ENCODE peak calls at places on chromosome 18, in ten cellular contexts. J is body of pancreas, T is IMR-90, O is HepG2, M is heart left ventricle, G is K562, Z is upper lobe of left lung, C is A549, E is HCT116, A is GM12878. F is an unnamed sample.

GRCh38 chr18:31101148-31102019 is 837 bp downstream of the DSC2 start:
- ATAC-seq in Z (peak; percentile 90), G (peak; percentile 74), E (peak; percentile 60), J (peak; percentile 92), M (peak; percentile 92), T (no peak), A (peak; percentile 37), O (peak; percentile 89), C (peak; percentile 84), F (peak; percentile 84)

GRCh38 chr18:57975805-57976204 is 68.2 kb upstream of the NEDD4L start:
- ATAC-seq in A (peak; percentile 45), J (peak; percentile 33), E (no peak), Z (peak; percentile 42), O (peak; percentile 52), M (peak; percentile 27), G (no peak), C (no peak), T (no peak), F (no peak)

GRCh38 chr18:23540867-23541266 is 37.6 kb downstream of the RMC1 start:
- ATAC-seq in C (no peak), T (no peak), G (peak; percentile 88), E (no peak), O (no peak), A (peak; percentile 83), Z (peak; percentile 28), J (no peak), M (peak; percentile 63), F (no peak)

GRCh38 chr18:37144921-37145320 is 316.0 kb downstream of the KIAA1328 start:
- ATAC-seq in T (no peak), A (no peak), M (no peak), Z (no peak), C (no peak), O (no peak), G (no peak), E (no peak), J (no peak), F (no peak)

GRCh38 chr18:74005320-74006110 is 142.1 kb downstream of the FBXO15 start:
- ATAC-seq in O (no peak), T (no peak), M (no peak), E (no peak), A (no peak), Z (no peak), G (no peak), J (no peak), C (no peak), F (no peak)

GRCh38 chr18:23228102-23229051 is 93.1 kb downstream of the CABLES1 start:
- ATAC-seq in G (no peak), A (peak; percentile 55), J (no peak), O (no peak), T (no peak), E (no peak), C (no peak), M (no peak), Z (no peak), F (no peak)

GRCh38 chr18:61823595-61823994 is 69.2 kb downstream of the RNF152 start:
- ATAC-seq in T (no peak), Z (no peak), A (no peak), J (no peak), M (no peak), G (no peak), E (no peak), O (no peak), C (no peak), F (no peak)

GRCh38 chr18:29853126-29853525 is 1189.4 kb downstream of the DSC3 start:
- ATAC-seq in O (no peak), M (no peak), Z (no peak), T (no peak), G (no peak), C (no peak), J (no peak), A (no peak), E (no peak), F (no peak)

GRCh38 chr18:67468038-67468437 is 48.5 kb downstream of the DSEL start:
- ATAC-seq in E (no peak), C (no peak), T (no peak), A (no peak), M (no peak), G (no peak), J (no peak), O (no peak), Z (no peak), F (no peak)

GRCh38 chr18:31680836-31681568 is 3.4 kb downstream of the B4GALT6 start:
- ATAC-seq in M (no peak), T (no peak), G (peak; percentile 78), O (peak; percentile 48), Z (no peak), E (no peak), C (no peak), A (peak; percentile 33), J (no peak), F (no peak)

GRCh38 chr18:61754039-61754583 is 138.7 kb downstream of the RNF152 start:
- ATAC-seq in A (no peak), J (no peak), C (no peak), T (no peak), G (no peak), E (no peak), Z (no peak), O (no peak), M (peak; percentile 49), F (no peak)

GRCh38 chr18:45962866-45963265 is 4.3 kb downstream of the EPG5 start:
- ATAC-seq in M (no peak), T (peak; percentile 25), Z (no peak), G (no peak), C (no peak), E (no peak), O (no peak), A (no peak), J (no peak), F (no peak)

GRCh38 chr18:45962461-45962860 is 4.7 kb downstream of the EPG5 start:
- ATAC-seq in E (no peak), G (no peak), C (no peak), M (no peak), O (no peak), J (peak; percentile 26), A (peak; percentile 65), T (peak; percentile 5), Z (peak; percentile 77), F (no peak)

DNA sequence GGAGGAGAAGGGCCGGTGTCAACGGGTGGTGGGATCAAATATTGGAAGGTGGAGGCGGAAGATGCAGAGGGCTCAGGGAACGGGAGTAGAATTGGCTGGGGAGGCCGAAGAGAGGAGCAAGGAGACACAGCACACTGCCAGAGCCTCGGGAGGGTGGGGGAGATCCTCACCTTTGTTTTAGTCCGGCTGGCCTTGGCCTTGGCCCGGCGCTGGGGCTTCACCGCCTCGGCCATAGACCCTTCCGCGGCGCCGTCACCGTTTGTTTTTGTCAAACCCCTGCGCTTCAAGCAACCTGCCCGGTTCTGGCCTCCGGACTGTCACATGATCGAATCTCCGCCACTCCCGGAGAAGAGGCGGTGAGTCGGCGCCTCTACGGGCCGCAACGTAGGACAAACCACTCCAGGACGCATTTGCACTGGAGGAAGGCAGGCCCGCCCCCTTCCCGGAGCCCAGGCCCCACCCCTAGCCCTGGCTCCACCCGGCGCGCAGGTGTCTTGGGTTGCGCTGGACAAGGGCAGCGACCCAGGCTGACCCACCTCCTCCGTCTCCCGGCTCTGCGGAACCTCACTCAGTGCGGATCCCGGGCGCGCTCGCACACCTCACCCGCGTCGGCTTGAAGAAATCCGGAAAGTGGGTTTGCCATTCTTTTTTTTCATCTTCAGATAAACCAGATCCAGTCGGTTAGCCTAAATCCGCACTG is at the start of gene EPG5:
- ATAC-seq in A (peak; percentile 95), J (peak; percentile 100), G (peak; percentile 97), O (peak; percentile 99), C (peak; percentile 99), T (peak; percentile 98), Z (peak; percentile 99), E (peak; percentile 99), M (peak; percentile 100), F (peak; percentile 99)
- TF ChIP-seq POLR2A in A (peak; percentile 79), J (peak; percentile 38), G (peak; percentile 78), O (peak; percentile 68), C (peak; percentile 48), T (peak; percentile 74), Z (peak; percentile 52), E (no peak), M (peak; percentile 61), F (peak; percentile 38)

DNA sequence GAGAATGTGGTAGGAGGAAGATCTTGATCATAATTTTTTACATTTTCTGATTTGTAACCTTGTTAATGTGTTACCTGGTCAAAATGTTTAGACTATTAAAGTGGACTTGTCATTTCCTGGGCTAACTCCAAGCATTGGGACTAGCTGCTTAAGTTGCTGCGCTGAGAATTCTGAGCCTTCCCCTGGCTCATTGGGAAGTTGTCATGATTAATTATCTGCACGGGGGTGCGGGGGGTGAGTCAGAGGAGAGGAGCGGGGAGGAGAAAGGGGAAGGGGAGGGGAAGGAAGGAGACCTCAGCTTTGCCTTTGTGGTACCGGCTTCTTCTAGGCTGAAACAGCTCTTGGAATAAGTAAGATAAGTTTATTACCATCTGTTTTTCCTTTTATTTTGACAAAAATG is 52.9 kb upstream of the APCDD1 start:
- ATAC-seq in T (no peak), M (no peak), J (peak; percentile 40), Z (no peak), E (no peak), C (no peak), G (no peak), O (no peak), A (no peak), F (no peak)
- H3K4me1 ChIP-seq in T (no peaks in the 10 kb centered on the region), M (peaks cover 21% of the 10 kb centered on the region), J (no peaks in the 10 kb centered on the region), Z (peaks cover 5% of the 10 kb centered on the region), E (no peaks in the 10 kb centered on the region), C (no peaks in the 10 kb centered on the region), G (no peaks in the 10 kb centered on the region), O (no peaks in the 10 kb centered on the region), A (no peaks in the 10 kb centered on the region), F (no peaks in the 10 kb centered on the region)

GRCh38 chr18:21452381-21452780 is 148.1 kb downstream of the ESCO1 start:
- ATAC-seq in Z (no peak), J (no peak), E (no peak), T (peak; percentile 40), O (no peak), A (no peak), G (no peak), C (no peak), M (no peak), F (no peak)

GRCh38 chr18:21448301-21448700 is 152.2 kb downstream of the ESCO1 start:
- ATAC-seq in M (no peak), G (no peak), J (no peak), Z (no peak), C (no peak), O (no peak), A (no peak), E (no peak), T (no peak), F (no peak)

GRCh38 chr18:21450913-21451312 is 149.6 kb downstream of the ESCO1 start:
- ATAC-seq in A (peak; percentile 41), E (no peak), J (no peak), Z (no peak), M (no peak), C (no peak), T (no peak), O (no peak), G (no peak), F (no peak)

GRCh38 chr18:21450503-21450902 is 150.0 kb downstream of the ESCO1 start:
- ATAC-seq in T (no peak), Z (no peak), C (no peak), O (no peak), J (no peak), E (no peak), A (no peak), M (no peak), G (no peak), F (no peak)

GRCh38 chr18:21449367-21450250 is 150.9 kb downstream of the ESCO1 start:
- ATAC-seq in Z (no peak), M (no peak), O (no peak), A (no peak), G (no peak), J (no peak), E (no peak), C (no peak), T (no peak), F (no peak)
- TF ChIP-seq POLR2A in Z (no peak), M (no peak), O (no peak), A (no peak), G (no peak), J (no peak), E (no peak), C (no peak), T (no peak), F (no peak)

GRCh38 chr18:24983566-24983965 is 368.4 kb downstream of the ZNF521 start:
- ATAC-seq in O (no peak), J (no peak), E (no peak), A (no peak), C (no peak), G (no peak), T (no peak), M (no peak), Z (no peak), F (no peak)
- H3K4me1 ChIP-seq in O (no peaks in the 10 kb centered on the region), J (no peaks in the 10 kb centered on the region), E (no peaks in the 10 kb centered on the region), A (no peaks in the 10 kb centered on the region), C (no peaks in the 10 kb centered on the region), G (no peaks in the 10 kb centered on the region), T (peaks cover 15% of the 10 kb centered on the region), M (peaks cover 14% of the 10 kb centered on the region), Z (peaks cover 8% of the 10 kb centered on the region), F (no peaks in the 10 kb centered on the region)